ENCODE peak calls at places on chromosomes 12 and 14, in eight cellular contexts. One of them, this sample, is unnamed.

GRCh38 chr12:44403185-44403584 is 472.9 kb downstream of the NELL2 start:
- DNase-seq in dorsolateral prefrontal cortex: no peak
- DNase-seq in left ventricle myocardium inferior: no peak
- DNase-seq in mammary epithelial cell: no peak
- DNase-seq in AG10803: no peak
- DNase-seq in heart right ventricle: no peak
- DNase-seq in IMR-90: no peak
- DNase-seq in foreskin fibroblast: no peak
- DNase-seq in this sample: no peak

GRCh38 chr12:11986165-11986564 is 84.6 kb upstream of the BCL2L14 start:
- DNase-seq in dorsolateral prefrontal cortex: no peak
- DNase-seq in left ventricle myocardium inferior: no peak
- DNase-seq in mammary epithelial cell: no peak
- DNase-seq in AG10803: no peak
- DNase-seq in heart right ventricle: no peak
- DNase-seq in IMR-90: no peak
- DNase-seq in foreskin fibroblast: no peak
- DNase-seq in this sample: no peak

GRCh38 chr12:107415834-107416233 is 269.8 kb upstream of the PWP1 start:
- DNase-seq in dorsolateral prefrontal cortex: no peak
- DNase-seq in left ventricle myocardium inferior: no peak
- DNase-seq in mammary epithelial cell: peak
- DNase-seq in AG10803: peak
- DNase-seq in heart right ventricle: no peak
- DNase-seq in IMR-90: no peak
- DNase-seq in foreskin fibroblast: peak
- DNase-seq in this sample: peak

GRCh38 chr12:92784795-92785562 is 82.2 kb downstream of the PLEKHG7 start:
- DNase-seq in dorsolateral prefrontal cortex: no peak
- DNase-seq in left ventricle myocardium inferior: no peak
- DNase-seq in mammary epithelial cell: peak
- DNase-seq in AG10803: peak
- DNase-seq in heart right ventricle: peak
- DNase-seq in IMR-90: peak
- DNase-seq in foreskin fibroblast: peak
- DNase-seq in this sample: peak

GRCh38 chr12:130161261-130162231 is 718 bp upstream of the FZD10 start:
- DNase-seq in dorsolateral prefrontal cortex: no peak
- DNase-seq in left ventricle myocardium inferior: peak
- DNase-seq in mammary epithelial cell: no peak
- DNase-seq in AG10803: no peak
- DNase-seq in heart right ventricle: peak
- DNase-seq in IMR-90: no peak
- DNase-seq in foreskin fibroblast: no peak
- DNase-seq in this sample: peak

GRCh38 chr12:108302471-108303311 is 36.4 kb downstream of the CMKLR1 start:
- DNase-seq in dorsolateral prefrontal cortex: no peak
- DNase-seq in left ventricle myocardium inferior: peak
- DNase-seq in mammary epithelial cell: no peak
- DNase-seq in AG10803: peak
- DNase-seq in heart right ventricle: peak
- DNase-seq in IMR-90: no peak
- DNase-seq in foreskin fibroblast: no peak
- DNase-seq in this sample: peak

GRCh38 chr14:102362084-102362483 is 606 bp downstream of the CINP start:
- DNase-seq in dorsolateral prefrontal cortex: no peak
- DNase-seq in left ventricle myocardium inferior: no peak
- DNase-seq in mammary epithelial cell: peak
- DNase-seq in AG10803: peak
- DNase-seq in heart right ventricle: no peak
- DNase-seq in IMR-90: peak
- DNase-seq in foreskin fibroblast: peak
- DNase-seq in this sample: peak

GRCh38 chr12:52436000-52436827 is 2.0 kb upstream of the KRT75 start:
- DNase-seq in dorsolateral prefrontal cortex: no peak
- DNase-seq in left ventricle myocardium inferior: no peak
- DNase-seq in mammary epithelial cell: peak
- DNase-seq in AG10803: peak
- DNase-seq in heart right ventricle: no peak
- DNase-seq in IMR-90: peak
- DNase-seq in foreskin fibroblast: no peak
- DNase-seq in this sample: peak

GRCh38 chr12:123715151-123715676 is 3.1 kb downstream of the ATP6V0A2 start:
- DNase-seq in dorsolateral prefrontal cortex: no peak
- DNase-seq in left ventricle myocardium inferior: no peak
- DNase-seq in mammary epithelial cell: no peak
- DNase-seq in AG10803: no peak
- DNase-seq in heart right ventricle: no peak
- DNase-seq in IMR-90: peak
- DNase-seq in foreskin fibroblast: no peak
- DNase-seq in this sample: peak

GRCh38 chr12:96434107-96434506 is 33.9 kb upstream of the CDK17 start:
- DNase-seq in dorsolateral prefrontal cortex: no peak
- DNase-seq in left ventricle myocardium inferior: no peak
- DNase-seq in mammary epithelial cell: no peak
- DNase-seq in AG10803: peak
- DNase-seq in heart right ventricle: no peak
- DNase-seq in IMR-90: peak
- DNase-seq in foreskin fibroblast: peak
- DNase-seq in this sample: peak

GRCh38 chr12:24777359-24777758 is 171.5 kb downstream of the BCAT1 start:
- DNase-seq in dorsolateral prefrontal cortex: no peak
- DNase-seq in left ventricle myocardium inferior: no peak
- DNase-seq in mammary epithelial cell: no peak
- DNase-seq in AG10803: no peak
- DNase-seq in heart right ventricle: no peak
- DNase-seq in IMR-90: no peak
- DNase-seq in foreskin fibroblast: no peak
- DNase-seq in this sample: no peak

GRCh38 chr12:20214286-20214685 is 154.1 kb upstream of the PDE3A start:
- DNase-seq in dorsolateral prefrontal cortex: no peak
- DNase-seq in left ventricle myocardium inferior: no peak
- DNase-seq in mammary epithelial cell: no peak
- DNase-seq in AG10803: no peak
- DNase-seq in heart right ventricle: no peak
- DNase-seq in IMR-90: peak
- DNase-seq in foreskin fibroblast: no peak
- DNase-seq in this sample: peak

GRCh38 chr12:25251749-25252148 is 1.0 kb upstream of the KRAS start:
- DNase-seq in dorsolateral prefrontal cortex: no peak
- DNase-seq in left ventricle myocardium inferior: no peak
- DNase-seq in mammary epithelial cell: no peak
- DNase-seq in AG10803: no peak
- DNase-seq in heart right ventricle: no peak
- DNase-seq in IMR-90: no peak
- DNase-seq in foreskin fibroblast: no peak
- DNase-seq in this sample: no peak

GRCh38 chr14:72516936-72517408 is 376.9 kb downstream of the DPF3 start:
- DNase-seq in dorsolateral prefrontal cortex: peak
- DNase-seq in left ventricle myocardium inferior: peak
- DNase-seq in mammary epithelial cell: peak
- DNase-seq in AG10803: peak
- DNase-seq in heart right ventricle: peak
- DNase-seq in IMR-90: peak
- DNase-seq in foreskin fibroblast: peak
- DNase-seq in this sample: peak

GRCh38 chr14:89280612-89281011 is 136.4 kb downstream of the FOXN3 start:
- DNase-seq in dorsolateral prefrontal cortex: no peak
- DNase-seq in left ventricle myocardium inferior: no peak
- DNase-seq in mammary epithelial cell: no peak
- DNase-seq in AG10803: no peak
- DNase-seq in heart right ventricle: no peak
- DNase-seq in IMR-90: no peak
- DNase-seq in foreskin fibroblast: no peak
- DNase-seq in this sample: no peak

GRCh38 chr12:88432536-88433462 is 147.5 kb downstream of the KITLG start:
- DNase-seq in dorsolateral prefrontal cortex: no peak
- DNase-seq in left ventricle myocardium inferior: no peak
- DNase-seq in mammary epithelial cell: peak
- DNase-seq in AG10803: peak
- DNase-seq in heart right ventricle: peak
- DNase-seq in IMR-90: peak
- DNase-seq in foreskin fibroblast: peak
- DNase-seq in this sample: peak

DNA sequence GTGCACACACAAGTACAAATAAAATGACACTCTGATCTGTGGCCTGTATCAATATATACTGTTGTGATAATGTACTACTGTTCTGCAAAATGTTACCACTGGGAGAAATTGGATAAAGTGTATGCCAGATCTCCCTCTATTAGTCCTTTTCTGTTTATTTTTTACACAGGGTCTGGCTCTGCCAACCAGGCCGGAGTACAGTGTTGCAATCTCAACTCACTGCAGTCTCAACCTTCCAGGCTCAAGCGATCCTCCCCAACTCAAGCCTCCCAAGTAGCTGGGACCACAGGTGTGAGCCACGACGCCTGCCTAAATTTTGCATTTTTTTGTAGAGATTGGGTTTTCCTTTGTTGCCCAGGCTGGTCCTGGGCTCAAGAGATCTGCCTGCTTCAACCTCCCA is 1.9 kb downstream of the NT5DC3 start:
- DNase-seq in dorsolateral prefrontal cortex: no peak
- DNase-seq in left ventricle myocardium inferior: no peak
- DNase-seq in mammary epithelial cell: no peak
- DNase-seq in AG10803: no peak
- DNase-seq in heart right ventricle: no peak
- DNase-seq in IMR-90: no peak
- DNase-seq in foreskin fibroblast: no peak
- DNase-seq in this sample: no peak
- H3K4me3 ChIP-seq in dorsolateral prefrontal cortex: peak
- H3K4me3 ChIP-seq in left ventricle myocardium inferior: no peak
- H3K4me3 ChIP-seq in mammary epithelial cell: peak
- H3K4me3 ChIP-seq in AG10803: no peak
- H3K4me3 ChIP-seq in heart right ventricle: no peak
- H3K4me3 ChIP-seq in IMR-90: no peak
- H3K4me3 ChIP-seq in foreskin fibroblast: peak
- H3K4me3 ChIP-seq in this sample: no peak

GRCh38 chr14:103855734-103856095 is 8.3 kb upstream of the PPP1R13B start:
- DNase-seq in dorsolateral prefrontal cortex: no peak
- DNase-seq in left ventricle myocardium inferior: no peak
- DNase-seq in mammary epithelial cell: no peak
- DNase-seq in AG10803: no peak
- DNase-seq in heart right ventricle: no peak
- DNase-seq in IMR-90: no peak
- DNase-seq in foreskin fibroblast: no peak
- DNase-seq in this sample: no peak

GRCh38 chr14:103854822-103855733 is 7.7 kb upstream of the PPP1R13B start:
- DNase-seq in dorsolateral prefrontal cortex: no peak
- DNase-seq in left ventricle myocardium inferior: no peak
- DNase-seq in mammary epithelial cell: peak
- DNase-seq in AG10803: no peak
- DNase-seq in heart right ventricle: peak
- DNase-seq in IMR-90: no peak
- DNase-seq in foreskin fibroblast: no peak
- DNase-seq in this sample: no peak

GRCh38 chr14:103857256-103857655 is 9.9 kb upstream of the PPP1R13B start:
- DNase-seq in dorsolateral prefrontal cortex: no peak
- DNase-seq in left ventricle myocardium inferior: no peak
- DNase-seq in mammary epithelial cell: no peak
- DNase-seq in AG10803: no peak
- DNase-seq in heart right ventricle: no peak
- DNase-seq in IMR-90: no peak
- DNase-seq in foreskin fibroblast: no peak
- DNase-seq in this sample: no peak

GRCh38 chr14:103854017-103854808 is 6.8 kb upstream of the PPP1R13B start:
- DNase-seq in dorsolateral prefrontal cortex: no peak
- DNase-seq in left ventricle myocardium inferior: no peak
- DNase-seq in mammary epithelial cell: no peak
- DNase-seq in AG10803: no peak
- DNase-seq in heart right ventricle: no peak
- DNase-seq in IMR-90: no peak
- DNase-seq in foreskin fibroblast: no peak
- DNase-seq in this sample: no peak

DNA sequence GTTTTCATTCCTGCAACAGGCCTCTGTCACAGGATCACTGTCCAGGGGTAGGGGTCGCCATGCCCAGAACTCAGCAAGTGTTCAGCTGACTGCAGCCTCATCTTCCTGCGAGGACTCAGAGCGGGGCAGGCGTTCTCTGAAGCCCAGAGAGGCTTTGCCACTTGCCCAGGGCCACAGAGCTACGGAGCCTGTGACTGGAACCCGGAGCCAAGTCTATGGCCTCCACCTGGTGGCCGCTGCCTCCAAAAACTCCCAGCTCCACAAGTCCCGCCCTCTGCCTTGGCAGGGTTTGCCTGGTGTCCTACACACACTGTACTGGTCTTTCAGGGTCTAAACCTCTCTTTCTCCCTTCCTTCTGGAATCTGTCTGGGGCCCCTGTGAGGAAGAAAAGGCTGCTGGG is 8.7 kb upstream of the PPP1R13B start:
- DNase-seq in dorsolateral prefrontal cortex: no peak
- DNase-seq in left ventricle myocardium inferior: no peak
- DNase-seq in mammary epithelial cell: no peak
- DNase-seq in AG10803: no peak
- DNase-seq in heart right ventricle: no peak
- DNase-seq in IMR-90: no peak
- DNase-seq in foreskin fibroblast: no peak
- DNase-seq in this sample: no peak
- TF ChIP-seq CTCF in dorsolateral prefrontal cortex: no peak
- TF ChIP-seq CTCF in left ventricle myocardium inferior: no peak
- TF ChIP-seq CTCF in mammary epithelial cell: no peak
- TF ChIP-seq CTCF in AG10803: no peak
- TF ChIP-seq CTCF in heart right ventricle: no peak
- TF ChIP-seq CTCF in IMR-90: no peak
- TF ChIP-seq CTCF in foreskin fibroblast: no peak
- TF ChIP-seq CTCF in this sample: no peak

DNA sequence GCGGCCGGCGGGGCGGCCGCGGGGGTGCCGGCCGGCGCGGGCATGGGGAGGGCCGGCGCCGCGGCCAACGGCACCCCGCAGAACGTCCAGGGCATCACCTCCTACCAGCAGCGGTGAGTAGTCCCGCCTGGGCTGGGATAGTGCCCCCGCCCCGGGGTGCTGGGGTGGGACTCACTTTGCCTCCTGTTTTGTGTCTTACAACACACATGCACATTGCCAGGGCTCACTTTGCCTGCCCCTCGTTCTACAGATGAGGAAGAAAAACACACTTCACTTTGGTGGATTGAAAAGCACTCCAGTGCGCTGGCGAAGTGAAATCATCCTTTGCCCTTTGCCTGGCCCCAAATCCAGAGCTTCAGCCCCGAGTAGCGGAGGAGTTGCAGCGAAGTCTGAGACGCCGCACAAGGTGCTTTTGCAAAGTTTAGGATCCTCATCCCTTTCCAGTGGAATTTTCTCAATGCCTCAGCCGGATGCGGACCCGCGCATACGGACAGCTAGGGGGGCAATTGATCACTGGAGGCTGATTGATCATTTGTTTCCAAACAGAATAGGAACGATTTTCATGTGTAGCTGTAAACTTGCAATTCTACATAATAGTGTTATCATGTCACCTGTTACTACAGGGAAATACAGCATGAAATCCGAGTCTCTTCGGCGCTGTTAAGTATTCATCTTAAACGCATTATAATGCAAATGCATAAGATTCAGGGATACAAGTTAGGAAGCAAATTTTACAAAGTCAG is 3.6 kb upstream of the NPAS3 start:
- DNase-seq in dorsolateral prefrontal cortex: no peak
- DNase-seq in left ventricle myocardium inferior: no peak
- DNase-seq in mammary epithelial cell: no peak
- DNase-seq in AG10803: peak
- DNase-seq in heart right ventricle: no peak
- DNase-seq in IMR-90: no peak
- DNase-seq in foreskin fibroblast: no peak
- DNase-seq in this sample: no peak
- H3K4me3 ChIP-seq in dorsolateral prefrontal cortex: peak
- H3K4me3 ChIP-seq in left ventricle myocardium inferior: peak
- H3K4me3 ChIP-seq in mammary epithelial cell: no peak
- H3K4me3 ChIP-seq in AG10803: peak
- H3K4me3 ChIP-seq in heart right ventricle: no peak
- H3K4me3 ChIP-seq in IMR-90: no peak
- H3K4me3 ChIP-seq in foreskin fibroblast: peak
- H3K4me3 ChIP-seq in this sample: peak

GRCh38 chr14:26056232-26056631 is 541.6 kb downstream of the NOVA1 start:
- DNase-seq in dorsolateral prefrontal cortex: no peak
- DNase-seq in left ventricle myocardium inferior: no peak
- DNase-seq in mammary epithelial cell: no peak
- DNase-seq in AG10803: no peak
- DNase-seq in heart right ventricle: no peak
- DNase-seq in IMR-90: no peak
- DNase-seq in foreskin fibroblast: no peak
- DNase-seq in this sample: no peak
- TF ChIP-seq CTCF in dorsolateral prefrontal cortex: no peak
- TF ChIP-seq CTCF in left ventricle myocardium inferior: no peak
- TF ChIP-seq CTCF in mammary epithelial cell: no peak
- TF ChIP-seq CTCF in AG10803: no peak
- TF ChIP-seq CTCF in heart right ventricle: no peak
- TF ChIP-seq CTCF in IMR-90: no peak
- TF ChIP-seq CTCF in foreskin fibroblast: no peak
- TF ChIP-seq CTCF in this sample: no peak

This sample was measured in fibroblast of mammary gland.